ENCODE peak calls at places on chromosomes 5 and 9, in ten cellular contexts. H, G, A, O, Q, Y, F, W, X and T are unnamed samples.

GRCh38 chr9:133582501-133583045 is 26.6 kb downstream of the FAM163B start:
- DNase-seq in W (no peak), Y (no peak), X (no peak), A (no peak), G (no peak), O (no peak), F (no peak), Q (no peak), H (no peak), T (no peak)

GRCh38 chr5:67094476-67095300 is 101.9 kb downstream of the CD180 start:
- DNase-seq in H (peak), F (no peak), W (peak), O (no peak), A (peak), G (peak), Q (no peak), X (no peak), Y (no peak), T (peak)

GRCh38 chr5:176856746-176857145 is 42.4 kb downstream of the HK3 start:
- DNase-seq in Y (no peak), Q (no peak), O (no peak), A (no peak), H (no peak), W (no peak), F (no peak), G (no peak), X (no peak), T (no peak)

GRCh38 chr5:52409835-52410234 is 377.9 kb upstream of the ITGA1 start:
- DNase-seq in F (no peak), G (no peak), Y (no peak), W (no peak), A (no peak), O (no peak), H (no peak), Q (no peak), X (no peak), T (no peak)

GRCh38 chr9:20597862-20598261 is 24.4 kb downstream of the MLLT3 start:
- DNase-seq in G (no peak), A (no peak), F (no peak), H (no peak), O (no peak), Y (no peak), X (no peak), W (no peak), Q (no peak), T (no peak)

GRCh38 chr9:111094433-111095421 is 56.5 kb upstream of the LPAR1 start:
- DNase-seq in Y (no peak), X (no peak), A (peak), F (no peak), W (peak), Q (no peak), G (peak), H (peak), O (no peak), T (peak)

GRCh38 chr9:111949919-111950318 is 53.3 kb downstream of the UGCG start:
- DNase-seq in O (no peak), Y (no peak), F (no peak), A (peak), W (peak), Q (no peak), H (no peak), X (no peak), G (peak), T (no peak)

GRCh38 chr5:34895641-34896419 is 19.5 kb downstream of the RAD1 start:
- DNase-seq in W (peak), Q (no peak), G (peak), Y (no peak), X (no peak), O (no peak), A (no peak), F (no peak), H (no peak), T (peak)

GRCh38 chr5:142432961-142433360 is 108.1 kb upstream of the SPRY4 start:
- DNase-seq in F (no peak), A (no peak), Q (no peak), Y (no peak), W (no peak), H (no peak), X (no peak), O (no peak), G (no peak), T (no peak)

GRCh38 chr9:34046784-34047379 is 1.8 kb downstream of the UBAP2 start:
- DNase-seq in H (no peak), O (no peak), A (no peak), Y (no peak), W (peak), G (no peak), Q (no peak), X (no peak), F (no peak), T (peak)

GRCh38 chr5:122170630-122171029 is 41.3 kb downstream of the ZNF474 start:
- DNase-seq in Y (no peak), G (no peak), X (no peak), O (no peak), A (peak), F (no peak), H (no peak), Q (no peak), W (peak), T (peak)

GRCh38 chr9:81519816-81520215 is 169.5 kb downstream of the TLE1 start:
- DNase-seq in X (no peak), O (no peak), H (no peak), A (no peak), G (peak), Y (no peak), F (no peak), Q (no peak), W (no peak), T (no peak)

GRCh38 chr9:78595200-78595945 is 298.4 kb downstream of the PSAT1 start:
- DNase-seq in G (no peak), F (no peak), W (no peak), O (no peak), X (no peak), Y (no peak), H (no peak), A (peak), Q (no peak), T (no peak)

GRCh38 chr5:147613359-147613758 is 103.5 kb upstream of the DPYSL3 start:
- DNase-seq in O (no peak), A (peak), F (no peak), G (peak), Y (no peak), H (no peak), Q (no peak), W (peak), X (no peak), T (peak)

GRCh38 chr9:981491-981898 is 5.0 kb downstream of the DMRT3 start:
- DNase-seq in A (no peak), H (no peak), Y (no peak), W (no peak), G (no peak), X (no peak), F (no peak), Q (no peak), O (no peak), T (no peak)

GRCh38 chr5:172766287-172767104 is 4.5 kb downstream of the DUSP1 start:
- DNase-seq in W (peak), F (peak), O (no peak), H (no peak), G (peak), Q (peak), X (peak), Y (peak), A (peak), T (peak)

GRCh38 chr9:104279535-104280215 is 185.6 kb downstream of the SMC2 start:
- DNase-seq in F (no peak), Y (no peak), A (peak), O (no peak), H (no peak), W (peak), G (peak), Q (no peak), X (no peak), T (peak)

GRCh38 chr5:157384971-157385709 is 74.9 kb upstream of the NIPAL4 start:
- DNase-seq in Q (no peak), X (no peak), H (peak), Y (no peak), O (no peak), A (peak), G (peak), W (peak), F (peak), T (peak)

GRCh38 chr9:96419691-96419969 is 1.5 kb upstream of the ZNF367 start:
- DNase-seq in Q (no peak), W (no peak), A (no peak), F (no peak), X (no peak), Y (no peak), G (no peak), H (no peak), O (no peak), T (no peak)

DNA sequence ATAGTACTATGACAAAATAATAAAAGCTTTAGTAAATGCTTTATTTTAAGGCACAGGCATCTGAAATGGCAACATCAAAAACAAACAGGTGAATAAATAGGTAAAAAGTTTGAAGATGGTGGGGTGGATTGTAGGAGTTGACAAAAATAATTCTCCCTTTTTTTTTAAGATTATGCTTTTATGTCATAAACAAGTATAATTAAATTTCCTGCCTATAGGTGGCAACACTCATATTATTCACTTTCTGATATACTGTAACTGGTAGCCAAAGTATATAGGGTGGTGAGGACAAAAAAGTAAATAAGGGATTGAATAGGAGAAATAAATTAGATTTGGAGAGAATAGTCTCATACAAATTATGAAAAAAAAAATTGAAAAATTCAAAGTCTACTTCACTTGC is 120.0 kb upstream of the ACOT12 start:
- DNase-seq in Y (no peak), G (peak), A (no peak), O (no peak), W (peak), X (no peak), H (no peak), Q (no peak), F (no peak), T (peak)
- TF ChIP-seq CTCF in Y (peak), G (peak), A (peak), O (no peak), W (peak), X (peak), H (no peak), Q (no peak), F (peak), T (peak)

GRCh38 chr5:102682102-102682647 is 72.9 kb upstream of the PAM start:
- DNase-seq in O (no peak), Q (no peak), Y (no peak), H (no peak), A (no peak), X (no peak), G (no peak), W (no peak), F (no peak), T (no peak)

GRCh38 chr5:102678267-102679058 is 76.6 kb upstream of the PAM start:
- DNase-seq in Q (no peak), O (no peak), H (no peak), A (peak), G (peak), F (no peak), X (no peak), W (peak), Y (no peak), T (peak)

DNA sequence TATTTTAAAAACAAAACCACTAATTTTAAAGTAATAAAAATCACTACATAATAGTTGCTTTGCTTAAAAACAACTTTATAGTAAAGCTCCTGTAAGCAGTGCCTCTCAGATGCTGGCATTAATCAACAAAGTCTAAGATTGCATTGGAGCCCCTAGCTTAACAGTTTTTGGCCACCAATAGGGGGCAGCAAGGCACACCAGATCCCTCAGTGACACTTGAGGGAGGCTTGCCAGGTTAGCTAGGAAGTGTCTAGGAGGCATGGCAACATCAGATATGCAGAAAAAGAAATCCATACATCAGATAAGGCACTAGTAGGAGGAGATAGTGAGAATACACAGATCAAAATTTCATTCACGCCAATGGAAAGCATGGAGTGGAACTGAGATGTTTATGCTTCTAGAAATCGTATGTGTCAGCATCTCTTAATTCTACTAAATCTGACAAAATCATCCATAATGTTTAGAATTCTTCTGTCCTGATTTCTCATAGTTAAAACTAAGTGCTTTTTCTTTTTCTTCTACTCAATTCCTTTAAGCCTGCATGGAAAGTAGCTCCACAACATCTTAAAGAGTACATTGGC is 73.6 kb upstream of the PAM start:
- DNase-seq in G (peak), Y (peak), O (peak), W (peak), H (peak), F (peak), A (peak), X (peak), Q (peak), T (peak)
- TF ChIP-seq CTCF in G (peak), Y (peak), O (peak), W (peak), H (peak), F (peak), A (peak), X (peak), Q (peak), T (peak)

GRCh38 chr5:124301222-124301621 is 445.2 kb downstream of the ZNF608 start:
- DNase-seq in H (no peak), X (no peak), G (no peak), Q (no peak), F (no peak), A (no peak), W (no peak), Y (no peak), O (no peak), T (no peak)

GRCh38 chr5:124302504-124302903 is 443.9 kb downstream of the ZNF608 start:
- DNase-seq in Q (no peak), H (no peak), X (no peak), O (no peak), W (no peak), A (peak), Y (no peak), G (no peak), F (no peak), T (no peak)

GRCh38 chr5:124301850-124302249 is 444.6 kb downstream of the ZNF608 start:
- DNase-seq in Q (no peak), Y (no peak), G (peak), O (no peak), A (peak), F (no peak), X (no peak), H (no peak), W (peak), T (no peak)

GRCh38 chr5:124297826-124298225 is 448.6 kb downstream of the ZNF608 start:
- DNase-seq in G (peak), Y (no peak), H (no peak), Q (no peak), F (no peak), X (no peak), A (no peak), O (no peak), W (no peak), T (no peak)
- TF ChIP-seq CTCF in G (no peak), Y (no peak), H (no peak), Q (no peak), F (no peak), X (no peak), A (no peak), O (no peak), W (no peak), T (no peak)

GRCh38 chr5:179870403-179870903 is 11.8 kb upstream of the MRNIP start:
- DNase-seq in H (no peak), O (no peak), Y (peak), F (peak), X (peak), G (peak), A (no peak), W (peak), Q (peak), T (peak)
- TF ChIP-seq CTCF in H (no peak), O (peak), Y (peak), F (peak), X (no peak), G (peak), A (no peak), W (peak), Q (peak), T (peak)

GRCh38 chr5:168670881-168671575 is 91.9 kb upstream of the PANK3 start:
- DNase-seq in G (no peak), X (no peak), O (no peak), A (no peak), F (no peak), H (no peak), Y (no peak), W (no peak), Q (no peak), T (no peak)
- TF ChIP-seq CTCF in G (no peak), X (no peak), O (no peak), A (no peak), F (no peak), H (no peak), Y (no peak), W (no peak), Q (no peak), T (no peak)

GRCh38 chr9:76759726-76760125 is 4.5 kb upstream of the PCA3 start:
- DNase-seq in F (no peak), Q (no peak), A (no peak), W (no peak), Y (no peak), O (no peak), H (no peak), G (no peak), X (no peak), T (no peak)

GRCh38 chr9:76757274-76757673 is 7.0 kb upstream of the PCA3 start:
- DNase-seq in A (no peak), F (no peak), Q (no peak), Y (no peak), G (no peak), W (no peak), O (no peak), H (no peak), X (no peak), T (no peak)

GRCh38 chr9:76758476-76758875 is 5.8 kb upstream of the PCA3 start:
- DNase-seq in Q (no peak), F (no peak), O (no peak), A (peak), W (no peak), X (no peak), Y (no peak), H (no peak), G (peak), T (no peak)

GRCh38 chr9:76761448-76761847 is 2.8 kb upstream of the PCA3 start:
- DNase-seq in F (no peak), Q (no peak), X (no peak), W (peak), A (no peak), O (no peak), G (peak), H (no peak), Y (no peak), T (peak)

DNA sequence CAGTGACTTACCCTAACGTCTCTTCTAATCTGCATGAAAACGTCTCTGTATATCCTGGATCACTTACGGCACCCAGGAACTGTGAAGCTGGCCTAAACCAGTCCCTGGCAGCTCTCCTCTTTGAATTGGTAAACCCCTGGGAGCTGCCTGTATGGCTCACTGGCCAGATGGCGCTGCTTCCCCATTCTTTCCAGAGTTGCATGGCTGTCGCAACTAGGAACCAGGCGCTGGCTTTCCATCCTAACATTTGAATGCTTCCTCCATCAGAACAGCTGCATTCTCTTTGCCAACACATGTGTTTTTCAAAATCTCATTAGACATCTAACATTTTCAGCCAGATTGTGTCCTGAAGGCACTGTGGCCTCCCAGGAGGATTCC is 8.0 kb upstream of the PCA3 start:
- DNase-seq in Q (peak), F (no peak), X (no peak), A (no peak), O (no peak), H (no peak), Y (peak), G (peak), W (peak), T (peak)
- TF ChIP-seq CTCF in Q (peak), F (no peak), X (no peak), A (no peak), O (peak), H (peak), Y (no peak), G (peak), W (peak), T (no peak)

GRCh38 chr5:42419294-42419693 is 3.9 kb upstream of the GHR start:
- DNase-seq in G (no peak), H (no peak), O (no peak), A (no peak), W (no peak), Q (no peak), X (no peak), F (no peak), Y (no peak), T (no peak)

GRCh38 chr5:42426036-42426435 is 2.8 kb downstream of the GHR start:
- DNase-seq in A (no peak), H (no peak), Y (no peak), G (no peak), X (no peak), F (no peak), O (no peak), W (no peak), Q (no peak), T (no peak)

GRCh38 chr5:42423285-42424152 is at the start of gene GHR:
- DNase-seq in Q (peak), G (peak), O (peak), A (peak), X (peak), F (peak), H (peak), Y (peak), W (peak), T (peak)
- TF ChIP-seq CTCF in Q (peak), G (peak), O (peak), A (peak), X (peak), F (peak), H (peak), Y (peak), W (peak), T (peak)

DNA sequence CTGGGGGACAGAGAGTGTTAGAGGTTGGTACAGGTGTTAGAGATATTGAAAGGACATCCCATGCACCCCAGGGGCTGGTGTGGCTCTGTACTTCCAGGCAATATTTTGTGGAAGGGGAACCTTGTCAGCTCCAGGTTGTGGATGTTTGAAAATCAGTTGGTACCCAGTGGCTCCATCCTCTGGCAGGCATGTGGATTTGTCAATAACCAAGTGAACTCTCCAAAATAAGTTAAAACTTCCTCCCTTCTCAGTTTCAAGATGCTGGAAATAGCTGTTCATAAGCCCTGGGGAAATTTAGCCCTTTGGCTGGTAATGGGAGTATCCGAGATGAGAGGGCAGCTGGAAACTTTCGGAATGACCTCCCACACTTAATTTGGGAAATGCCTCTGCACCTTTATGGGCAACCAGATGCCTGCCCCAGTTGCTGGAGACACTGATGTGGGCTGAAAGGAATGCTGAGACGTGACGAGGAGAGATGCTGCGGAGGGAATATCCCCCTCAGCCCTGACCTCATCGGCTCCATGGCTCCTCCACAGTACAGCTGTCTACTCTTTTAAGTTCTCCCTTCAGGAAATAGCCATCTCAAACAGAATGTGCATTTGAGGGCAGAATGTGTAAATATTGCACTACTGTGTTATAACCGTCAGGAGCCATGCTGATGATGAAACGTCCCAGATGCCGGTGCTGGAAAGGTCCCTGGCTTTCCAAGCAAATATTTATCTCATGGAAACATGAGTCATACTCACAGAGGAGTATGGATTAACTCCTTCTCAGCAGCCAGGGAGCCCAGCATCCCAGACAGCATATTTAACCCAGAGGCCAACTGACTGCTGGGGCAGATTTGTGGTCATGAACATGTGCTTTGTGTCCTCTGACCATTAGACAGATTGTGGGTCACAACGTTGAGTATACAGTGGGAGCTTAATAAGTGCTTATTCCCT is 29.5 kb downstream of the TGFBI start:
- DNase-seq in H (peak), O (no peak), F (peak), W (peak), X (no peak), A (peak), G (peak), Q (no peak), Y (peak), T (peak)
- TF ChIP-seq CTCF in H (peak), O (no peak), F (peak), W (peak), X (no peak), A (peak), G (peak), Q (no peak), Y (peak), T (peak)